ENCODE peak calls at places on chromosomes 12 and 14, in eight cellular contexts. P is AG10803, R is lower leg skin, X is chondrocyte, K is hepatocyte, D is T-cell, B is activated gamma-delta T cell, Q is choroid plexus epithelial cell. U is an unnamed sample.

GRCh38 chr12:75813066-75813465 is 218.5 kb downstream of the PHLDA1 start:
- DNase-seq in P (no peak), R (no peak), X (no peak), K (no peak), D (no peak), B (no peak), Q (no peak), U (no peak)

GRCh38 chr14:97306785-97307246 is 509.6 kb downstream of the VRK1 start:
- DNase-seq in P (peak; percentile 2), R (no peak), X (no peak), K (no peak), D (no peak), B (no peak), Q (no peak), U (no peak)

GRCh38 chr12:76864791-76865400 is 13.9 kb downstream of the CSRP2 start:
- DNase-seq in P (no peak), R (no peak), X (no peak), K (no peak), D (no peak), B (no peak), Q (no peak), U (no peak)

GRCh38 chr12:107320031-107320928 is 226.9 kb upstream of the CRY1 start:
- DNase-seq in P (peak; percentile 42), R (peak; percentile 74), X (no peak), K (peak; percentile 32), D (peak; percentile 82), B (peak; percentile 61), Q (peak; percentile 72), U (peak; percentile 86)

GRCh38 chr14:95776798-95777615 is 63.1 kb upstream of the TCL1A start:
- DNase-seq in P (no peak), R (no peak), X (no peak), K (no peak), D (no peak), B (no peak), Q (no peak), U (no peak)

GRCh38 chr14:28382460-28383220 is 383.9 kb upstream of the FOXG1 start:
- DNase-seq in P (no peak), R (no peak), X (no peak), K (peak; percentile 27), D (no peak), B (no peak), Q (peak; percentile 96), U (no peak)

GRCh38 chr12:57058454-57058853 is 8.5 kb upstream of the MYO1A start:
- DNase-seq in P (no peak), R (no peak), X (no peak), K (no peak), D (no peak), B (no peak), Q (no peak), U (no peak)

GRCh38 chr12:464484-465267 is 4.9 kb downstream of the B4GALNT3 start:
- DNase-seq in P (no peak), R (no peak), X (no peak), K (no peak), D (no peak), B (no peak), Q (no peak), U (no peak)